ENCODE peak calls at places on chromosome 3, in eight cellular contexts. One of them, this sample, is unnamed.

GRCh38 chr3:149393355-149394165 is 16.1 kb upstream of the TM4SF1 start:
- DNase-seq in activated T-cell treated with anti-CD3 and anti-CD28 coated beads for 4 hours: no peak
- DNase-seq in NCI-H1092: peak; percentile 47
- DNase-seq in stimulated activated naive B cell treated with anti-CD40 and anti-IgM and Interleukin-4, amounts not matched to agents 10 μg/mL and 1 μg/mL and 100 μg/mL, for 72 hours: no peak
- DNase-seq in HEK293T: peak; percentile 74
- DNase-seq in RWPE1: peak; percentile 66
- DNase-seq in smooth muscle cell of the brain vasculature: peak; percentile 69
- DNase-seq in neural crest cell: peak; percentile 61
- DNase-seq in this sample: peak; percentile 79

GRCh38 chr3:197592361-197593045 is 36.7 kb upstream of the BDH1 start:
- DNase-seq in activated T-cell treated with anti-CD3 and anti-CD28 coated beads for 4 hours: no peak
- DNase-seq in HEK293T: no peak
- DNase-seq in stimulated activated naive B cell treated with anti-CD40 and anti-IgM and Interleukin-4, amounts not matched to agents 10 μg/mL and 1 μg/mL and 100 μg/mL, for 72 hours: no peak
- DNase-seq in smooth muscle cell of the brain vasculature: no peak
- DNase-seq in RWPE1: no peak
- DNase-seq in neural crest cell: no peak
- DNase-seq in NCI-H1092: no peak
- DNase-seq in this sample: no peak

GRCh38 chr3:103684956-103685355 is 1250.1 kb downstream of the ZPLD1 start:
- DNase-seq in NCI-H1092: no peak
- DNase-seq in activated T-cell treated with anti-CD3 and anti-CD28 coated beads for 4 hours: no peak
- DNase-seq in stimulated activated naive B cell treated with anti-CD40 and anti-IgM and Interleukin-4, amounts not matched to agents 10 μg/mL and 1 μg/mL and 100 μg/mL, for 72 hours: no peak
- DNase-seq in neural crest cell: no peak
- DNase-seq in smooth muscle cell of the brain vasculature: no peak
- DNase-seq in HEK293T: no peak
- DNase-seq in RWPE1: no peak
- DNase-seq in this sample: no peak

GRCh38 chr3:195931582-195932273 is 23.4 kb upstream of the TNK2 start:
- DNase-seq in RWPE1: no peak
- DNase-seq in neural crest cell: no peak
- DNase-seq in activated T-cell treated with anti-CD3 and anti-CD28 coated beads for 4 hours: no peak
- DNase-seq in HEK293T: no peak
- DNase-seq in NCI-H1092: no peak
- DNase-seq in stimulated activated naive B cell treated with anti-CD40 and anti-IgM and Interleukin-4, amounts not matched to agents 10 μg/mL and 1 μg/mL and 100 μg/mL, for 72 hours: no peak
- DNase-seq in smooth muscle cell of the brain vasculature: no peak
- DNase-seq in this sample: no peak

GRCh38 chr3:60756231-60756630 is 495.0 kb downstream of the FHIT start:
- DNase-seq in smooth muscle cell of the brain vasculature: no peak
- DNase-seq in stimulated activated naive B cell treated with anti-CD40 and anti-IgM and Interleukin-4, amounts not matched to agents 10 μg/mL and 1 μg/mL and 100 μg/mL, for 72 hours: no peak
- DNase-seq in neural crest cell: no peak
- DNase-seq in HEK293T: no peak
- DNase-seq in RWPE1: no peak
- DNase-seq in activated T-cell treated with anti-CD3 and anti-CD28 coated beads for 4 hours: no peak
- DNase-seq in NCI-H1092: no peak
- DNase-seq in this sample: no peak

GRCh38 chr3:131299836-131300235 is 81.7 kb upstream of the NUDT16 start:
- DNase-seq in activated T-cell treated with anti-CD3 and anti-CD28 coated beads for 4 hours: no peak
- DNase-seq in RWPE1: no peak
- DNase-seq in smooth muscle cell of the brain vasculature: no peak
- DNase-seq in neural crest cell: no peak
- DNase-seq in HEK293T: no peak
- DNase-seq in NCI-H1092: no peak
- DNase-seq in stimulated activated naive B cell treated with anti-CD40 and anti-IgM and Interleukin-4, amounts not matched to agents 10 μg/mL and 1 μg/mL and 100 μg/mL, for 72 hours: no peak
- DNase-seq in this sample: no peak

GRCh38 chr3:134449277-134449676 is 36.5 kb downstream of the ANAPC13 start:
- DNase-seq in neural crest cell: no peak
- DNase-seq in stimulated activated naive B cell treated with anti-CD40 and anti-IgM and Interleukin-4, amounts not matched to agents 10 μg/mL and 1 μg/mL and 100 μg/mL, for 72 hours: no peak
- DNase-seq in HEK293T: peak; percentile 28
- DNase-seq in RWPE1: peak; percentile 31
- DNase-seq in NCI-H1092: peak; percentile 43
- DNase-seq in activated T-cell treated with anti-CD3 and anti-CD28 coated beads for 4 hours: no peak
- DNase-seq in smooth muscle cell of the brain vasculature: no peak
- DNase-seq in this sample: no peak

GRCh38 chr3:32288819-32289218 is 50.3 kb downstream of the CMTM8 start:
- DNase-seq in neural crest cell: no peak
- DNase-seq in activated T-cell treated with anti-CD3 and anti-CD28 coated beads for 4 hours: no peak
- DNase-seq in HEK293T: no peak
- DNase-seq in smooth muscle cell of the brain vasculature: no peak
- DNase-seq in RWPE1: no peak
- DNase-seq in stimulated activated naive B cell treated with anti-CD40 and anti-IgM and Interleukin-4, amounts not matched to agents 10 μg/mL and 1 μg/mL and 100 μg/mL, for 72 hours: no peak
- DNase-seq in NCI-H1092: no peak
- DNase-seq in this sample: no peak

GRCh38 chr3:42043116-42043796 is 47.9 kb upstream of the TRAK1 start:
- DNase-seq in smooth muscle cell of the brain vasculature: peak; percentile 88
- DNase-seq in NCI-H1092: peak; percentile 81
- DNase-seq in RWPE1: no peak
- DNase-seq in stimulated activated naive B cell treated with anti-CD40 and anti-IgM and Interleukin-4, amounts not matched to agents 10 μg/mL and 1 μg/mL and 100 μg/mL, for 72 hours: no peak
- DNase-seq in HEK293T: peak; percentile 55
- DNase-seq in activated T-cell treated with anti-CD3 and anti-CD28 coated beads for 4 hours: no peak
- DNase-seq in neural crest cell: peak; percentile 68
- DNase-seq in this sample: no peak

GRCh38 chr3:95813261-95813660 is 1001.1 kb upstream of the EPHA6 start:
- DNase-seq in smooth muscle cell of the brain vasculature: no peak
- DNase-seq in NCI-H1092: no peak
- DNase-seq in HEK293T: no peak
- DNase-seq in stimulated activated naive B cell treated with anti-CD40 and anti-IgM and Interleukin-4, amounts not matched to agents 10 μg/mL and 1 μg/mL and 100 μg/mL, for 72 hours: no peak
- DNase-seq in activated T-cell treated with anti-CD3 and anti-CD28 coated beads for 4 hours: no peak
- DNase-seq in neural crest cell: no peak
- DNase-seq in RWPE1: no peak
- DNase-seq in this sample: no peak

GRCh38 chr3:58800940-58801339 is 134.4 kb upstream of the FAM3D start:
- DNase-seq in stimulated activated naive B cell treated with anti-CD40 and anti-IgM and Interleukin-4, amounts not matched to agents 10 μg/mL and 1 μg/mL and 100 μg/mL, for 72 hours: no peak
- DNase-seq in HEK293T: no peak
- DNase-seq in NCI-H1092: no peak
- DNase-seq in activated T-cell treated with anti-CD3 and anti-CD28 coated beads for 4 hours: no peak
- DNase-seq in neural crest cell: no peak
- DNase-seq in RWPE1: no peak
- DNase-seq in smooth muscle cell of the brain vasculature: no peak
- DNase-seq in this sample: no peak

GRCh38 chr3:156291269-156292123 is 171.1 kb downstream of the KCNAB1 start:
- DNase-seq in smooth muscle cell of the brain vasculature: no peak
- DNase-seq in stimulated activated naive B cell treated with anti-CD40 and anti-IgM and Interleukin-4, amounts not matched to agents 10 μg/mL and 1 μg/mL and 100 μg/mL, for 72 hours: no peak
- DNase-seq in activated T-cell treated with anti-CD3 and anti-CD28 coated beads for 4 hours: no peak
- DNase-seq in NCI-H1092: no peak
- DNase-seq in HEK293T: no peak
- DNase-seq in RWPE1: no peak
- DNase-seq in neural crest cell: peak; percentile 18
- DNase-seq in this sample: no peak

GRCh38 chr3:125437631-125438435 is 62.7 kb upstream of the ZNF148 start:
- DNase-seq in RWPE1: peak; percentile 59
- DNase-seq in stimulated activated naive B cell treated with anti-CD40 and anti-IgM and Interleukin-4, amounts not matched to agents 10 μg/mL and 1 μg/mL and 100 μg/mL, for 72 hours: peak; percentile 27
- DNase-seq in neural crest cell: peak; percentile 65
- DNase-seq in activated T-cell treated with anti-CD3 and anti-CD28 coated beads for 4 hours: peak; percentile 52
- DNase-seq in NCI-H1092: peak; percentile 1
- DNase-seq in HEK293T: peak; percentile 60
- DNase-seq in smooth muscle cell of the brain vasculature: peak; percentile 9
- DNase-seq in this sample: no peak

GRCh38 chr3:23874359-23875120 is 42.2 kb downstream of the NKIRAS1 start:
- DNase-seq in smooth muscle cell of the brain vasculature: no peak
- DNase-seq in NCI-H1092: no peak
- DNase-seq in stimulated activated naive B cell treated with anti-CD40 and anti-IgM and Interleukin-4, amounts not matched to agents 10 μg/mL and 1 μg/mL and 100 μg/mL, for 72 hours: no peak
- DNase-seq in RWPE1: peak; percentile 22
- DNase-seq in HEK293T: no peak
- DNase-seq in activated T-cell treated with anti-CD3 and anti-CD28 coated beads for 4 hours: no peak
- DNase-seq in neural crest cell: no peak
- DNase-seq in this sample: no peak

GRCh38 chr3:63494646-63495045 is 157.8 kb upstream of the SNTN start:
- DNase-seq in smooth muscle cell of the brain vasculature: no peak
- DNase-seq in HEK293T: no peak
- DNase-seq in activated T-cell treated with anti-CD3 and anti-CD28 coated beads for 4 hours: no peak
- DNase-seq in stimulated activated naive B cell treated with anti-CD40 and anti-IgM and Interleukin-4, amounts not matched to agents 10 μg/mL and 1 μg/mL and 100 μg/mL, for 72 hours: no peak
- DNase-seq in neural crest cell: no peak
- DNase-seq in NCI-H1092: no peak
- DNase-seq in RWPE1: no peak
- DNase-seq in this sample: no peak

GRCh38 chr3:15221574-15222217 is 15.7 kb downstream of the CAPN7 start:
- DNase-seq in activated T-cell treated with anti-CD3 and anti-CD28 coated beads for 4 hours: no peak
- DNase-seq in stimulated activated naive B cell treated with anti-CD40 and anti-IgM and Interleukin-4, amounts not matched to agents 10 μg/mL and 1 μg/mL and 100 μg/mL, for 72 hours: no peak
- DNase-seq in neural crest cell: no peak
- DNase-seq in RWPE1: no peak
- DNase-seq in HEK293T: no peak
- DNase-seq in smooth muscle cell of the brain vasculature: no peak
- DNase-seq in NCI-H1092: no peak
- DNase-seq in this sample: no peak

GRCh38 chr3:5678844-5679243 is 491.3 kb downstream of the EDEM1 start:
- DNase-seq in NCI-H1092: no peak
- DNase-seq in HEK293T: no peak
- DNase-seq in smooth muscle cell of the brain vasculature: no peak
- DNase-seq in stimulated activated naive B cell treated with anti-CD40 and anti-IgM and Interleukin-4, amounts not matched to agents 10 μg/mL and 1 μg/mL and 100 μg/mL, for 72 hours: no peak
- DNase-seq in RWPE1: no peak
- DNase-seq in neural crest cell: no peak
- DNase-seq in activated T-cell treated with anti-CD3 and anti-CD28 coated beads for 4 hours: no peak
- DNase-seq in this sample: no peak

GRCh38 chr3:125594581-125595011 is 701 bp downstream of the OSBPL11 start:
- DNase-seq in neural crest cell: peak; percentile 16
- DNase-seq in NCI-H1092: no peak
- DNase-seq in HEK293T: no peak
- DNase-seq in stimulated activated naive B cell treated with anti-CD40 and anti-IgM and Interleukin-4, amounts not matched to agents 10 μg/mL and 1 μg/mL and 100 μg/mL, for 72 hours: no peak
- DNase-seq in RWPE1: no peak
- DNase-seq in activated T-cell treated with anti-CD3 and anti-CD28 coated beads for 4 hours: no peak
- DNase-seq in smooth muscle cell of the brain vasculature: no peak
- DNase-seq in this sample: peak; percentile 78

GRCh38 chr3:136734382-136735070 is 17.7 kb downstream of the STAG1 start:
- DNase-seq in HEK293T: no peak
- DNase-seq in RWPE1: no peak
- DNase-seq in NCI-H1092: no peak
- DNase-seq in activated T-cell treated with anti-CD3 and anti-CD28 coated beads for 4 hours: no peak
- DNase-seq in smooth muscle cell of the brain vasculature: no peak
- DNase-seq in neural crest cell: no peak
- DNase-seq in stimulated activated naive B cell treated with anti-CD40 and anti-IgM and Interleukin-4, amounts not matched to agents 10 μg/mL and 1 μg/mL and 100 μg/mL, for 72 hours: no peak
- DNase-seq in this sample: no peak

GRCh38 chr3:149085828-149086231 is 503 bp downstream of the HLTF start:
- DNase-seq in smooth muscle cell of the brain vasculature: peak; percentile 12
- DNase-seq in neural crest cell: no peak
- DNase-seq in HEK293T: peak; percentile 23
- DNase-seq in RWPE1: no peak
- DNase-seq in NCI-H1092: no peak
- DNase-seq in stimulated activated naive B cell treated with anti-CD40 and anti-IgM and Interleukin-4, amounts not matched to agents 10 μg/mL and 1 μg/mL and 100 μg/mL, for 72 hours: peak; percentile 10
- DNase-seq in activated T-cell treated with anti-CD3 and anti-CD28 coated beads for 4 hours: peak; percentile 14
- DNase-seq in this sample: no peak

GRCh38 chr3:188832961-188833615 is 338.7 kb upstream of the TPRG1 start:
- DNase-seq in stimulated activated naive B cell treated with anti-CD40 and anti-IgM and Interleukin-4, amounts not matched to agents 10 μg/mL and 1 μg/mL and 100 μg/mL, for 72 hours: no peak
- DNase-seq in RWPE1: peak; percentile 53
- DNase-seq in activated T-cell treated with anti-CD3 and anti-CD28 coated beads for 4 hours: no peak
- DNase-seq in neural crest cell: no peak
- DNase-seq in NCI-H1092: no peak
- DNase-seq in HEK293T: no peak
- DNase-seq in smooth muscle cell of the brain vasculature: no peak
- DNase-seq in this sample: no peak

GRCh38 chr3:69579527-69580165 is 159.6 kb upstream of the MITF start:
- DNase-seq in HEK293T: no peak
- DNase-seq in smooth muscle cell of the brain vasculature: no peak
- DNase-seq in RWPE1: no peak
- DNase-seq in NCI-H1092: no peak
- DNase-seq in activated T-cell treated with anti-CD3 and anti-CD28 coated beads for 4 hours: no peak
- DNase-seq in stimulated activated naive B cell treated with anti-CD40 and anti-IgM and Interleukin-4, amounts not matched to agents 10 μg/mL and 1 μg/mL and 100 μg/mL, for 72 hours: no peak
- DNase-seq in neural crest cell: no peak
- DNase-seq in this sample: no peak

This sample was measured in left lung.